ENCODE peak calls at places on chromosome 6, in seven cellular contexts. P is HCT116, R is SK-N-SH, G is HepG2, W is H1, D is K562, M is GM12878. I is an unnamed sample. For H3K9me3, the result is how much of the 10 kb centered on the place peaks cover.

GRCh38 chr6:135146160-135146920 is 34.8 kb upstream of the MYB start:
- DNase-seq in P (no peak), R (no peak), G (no peak), W (no peak), D (peak), M (no peak), I (no peak)

GRCh38 chr6:116531675-116532570 is 13.6 kb downstream of the TRAPPC3L start:
- DNase-seq in P (peak), R (peak), G (peak), W (peak), D (peak), M (no peak), I (peak)

GRCh38 chr6:154458565-154459475 is 51.7 kb downstream of the CNKSR3 start:
- DNase-seq in P (no peak), R (peak), G (no peak), W (no peak), D (no peak), M (no peak), I (no peak)

GRCh38 chr6:83155794-83156193 is 37.3 kb downstream of the PGM3 start:
- DNase-seq in P (no peak), R (no peak), G (no peak), W (no peak), D (no peak), M (no peak), I (no peak)

GRCh38 chr6:62283828-62284411 is 2.1 kb downstream of the KHDRBS2 start:
- DNase-seq in P (peak), R (peak), G (peak), W (no peak), D (peak), M (no peak), I (peak)

GRCh38 chr6:137743493-137743892 is 123.6 kb upstream of the TNFAIP3 start:
- DNase-seq in P (peak), R (no peak), G (no peak), W (no peak), D (no peak), M (no peak), I (no peak)

GRCh38 chr6:100296810-100297544 is 167.7 kb downstream of the SIM1 start:
- DNase-seq in P (peak), R (no peak), G (peak), W (no peak), D (no peak), M (no peak), I (no peak)

GRCh38 chr6:154408906-154409500 is 52.4 kb upstream of the IPCEF1 start:
- DNase-seq in P (no peak), R (no peak), G (no peak), W (no peak), D (no peak), M (no peak), I (no peak)

GRCh38 chr6:10521104-10521808 is at the start of gene GCNT2:
- DNase-seq in P (no peak), R (no peak), G (peak), W (peak), D (peak), M (no peak), I (peak)

GRCh38 chr6:135819665-135820064 is 31.8 kb upstream of the PDE7B start:
- DNase-seq in P (no peak), R (no peak), G (no peak), W (no peak), D (no peak), M (no peak), I (no peak)

GRCh38 chr6:17938885-17939284 is 48.5 kb downstream of the KIF13A start:
- DNase-seq in P (no peak), R (no peak), G (no peak), W (no peak), D (no peak), M (no peak), I (no peak)

GRCh38 chr6:23280445-23280844 is 711.1 kb downstream of the HDGFL1 start:
- DNase-seq in P (no peak), R (no peak), G (no peak), W (no peak), D (no peak), M (no peak), I (no peak)

GRCh38 chr6:163306000-163306399 is 108.5 kb upstream of the QKI start:
- DNase-seq in P (no peak), R (no peak), G (no peak), W (no peak), D (no peak), M (no peak), I (no peak)

GRCh38 chr6:43492673-43493072 is 15.3 kb downstream of the TJAP1 start:
- DNase-seq in P (no peak), R (no peak), G (no peak), W (no peak), D (no peak), M (no peak), I (no peak)

GRCh38 chr6:42960243-42961019 is at the start of gene GNMT:
- DNase-seq in P (no peak), R (peak), G (peak), W (peak), D (no peak), M (no peak), I (no peak)

GRCh38 chr6:136014454-136015421 is 163.2 kb downstream of the PDE7B start:
- DNase-seq in P (no peak), R (no peak), G (no peak), W (no peak), D (no peak), M (no peak), I (no peak)

GRCh38 chr6:123418101-123418500 is 218.6 kb downstream of the TRDN start:
- DNase-seq in P (no peak), R (no peak), G (no peak), W (no peak), D (no peak), M (no peak), I (no peak)

GRCh38 chr6:168371635-168371988 is 52.0 kb upstream of the DACT2 start:
- DNase-seq in P (no peak), R (no peak), G (no peak), W (no peak), D (no peak), M (no peak), I (no peak)
- H3K9me3 ChIP-seq in P (under half), R (under half), G (under half), W (under half), D (under half), M (under half), I (under half)

DNA sequence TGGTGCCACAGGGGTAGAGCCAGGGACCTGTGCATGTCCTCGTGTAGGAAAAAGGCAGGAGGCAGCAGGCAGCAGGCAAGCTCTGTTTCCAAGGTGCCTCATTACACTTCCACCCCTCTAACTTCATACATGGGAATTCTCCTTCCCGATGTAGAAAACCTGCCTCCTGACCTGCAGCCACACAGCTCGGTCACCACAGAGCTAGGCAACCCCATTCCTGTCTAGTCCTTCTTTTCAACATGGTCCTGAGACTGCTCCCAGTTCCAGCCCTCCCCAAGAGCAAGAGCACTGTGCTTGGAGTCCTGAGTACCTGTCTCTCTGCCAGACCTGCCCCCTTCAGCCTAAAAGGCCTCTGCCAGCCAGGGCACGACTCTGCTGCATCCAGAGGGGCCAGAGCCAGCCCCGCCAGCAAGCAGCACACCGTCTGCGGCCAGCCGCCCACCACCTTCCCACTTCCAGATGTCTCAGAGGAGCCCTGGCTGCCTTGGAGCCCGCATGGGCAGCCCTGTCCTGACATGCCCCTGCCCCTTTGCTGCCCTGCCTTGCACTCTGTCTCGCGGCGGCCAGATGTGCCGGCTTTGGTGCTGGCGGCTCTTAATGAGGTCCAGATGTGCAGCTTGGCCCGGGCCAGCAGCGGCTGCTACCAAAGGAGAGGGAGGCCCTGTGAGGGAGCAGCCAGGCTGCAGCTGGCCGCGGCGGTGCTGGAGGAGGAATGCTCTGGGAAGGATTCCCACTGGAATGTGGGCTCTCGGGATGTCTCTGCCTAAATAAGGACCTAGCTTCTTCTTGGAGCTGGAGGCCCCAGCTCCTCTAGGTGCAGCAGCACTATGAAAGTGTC is 72.2 kb downstream of the FGD2 start:
- DNase-seq in P (no peak), R (peak), G (no peak), W (peak), D (no peak), M (no peak), I (no peak)
- TF ChIP-seq YY1 in P (no peak), R (no peak), G (no peak), W (no peak), D (no peak), M (no peak), I (no peak)

GRCh38 chr6:158078320-158078719 is 89.7 kb downstream of the SERAC1 start:
- DNase-seq in P (no peak), R (no peak), G (no peak), W (no peak), D (no peak), M (no peak), I (no peak)

GRCh38 chr6:158085261-158086053 is 82.6 kb downstream of the SERAC1 start:
- DNase-seq in P (no peak), R (no peak), G (no peak), W (no peak), D (no peak), M (no peak), I (no peak)

GRCh38 chr6:158081657-158081935 is 86.5 kb downstream of the SERAC1 start:
- DNase-seq in P (no peak), R (no peak), G (no peak), W (no peak), D (no peak), M (no peak), I (no peak)

GRCh38 chr6:158083687-158084325 is 84.3 kb downstream of the SERAC1 start:
- DNase-seq in P (no peak), R (no peak), G (no peak), W (no peak), D (no peak), M (no peak), I (no peak)

GRCh38 chr6:158080849-158081656 is 87.0 kb downstream of the SERAC1 start:
- DNase-seq in P (no peak), R (peak), G (no peak), W (no peak), D (no peak), M (no peak), I (no peak)
- H3K9me3 ChIP-seq in P (under half), R (under half), G (under half), W (under half), D (under half), M (under half), I (under half)

GRCh38 chr6:145704153-145704781 is 31.1 kb downstream of the EPM2A start:
- DNase-seq in P (no peak), R (peak), G (no peak), W (no peak), D (peak), M (no peak), I (no peak)

GRCh38 chr6:145694083-145694737 is 41.1 kb downstream of the EPM2A start:
- DNase-seq in P (no peak), R (no peak), G (no peak), W (no peak), D (no peak), M (no peak), I (no peak)

GRCh38 chr6:145699462-145699861 is 35.9 kb downstream of the EPM2A start:
- DNase-seq in P (no peak), R (no peak), G (no peak), W (no peak), D (no peak), M (no peak), I (no peak)
- TF ChIP-seq YY1 in P (no peak), R (no peak), G (no peak), W (no peak), D (no peak), M (no peak), I (no peak)

GRCh38 chr6:157244780-157245179 is 78.5 kb downstream of the TMEM242 start:
- DNase-seq in P (no peak), R (no peak), G (no peak), W (no peak), D (no peak), M (no peak), I (no peak)

GRCh38 chr6:157246048-157246630 is 77.2 kb downstream of the TMEM242 start:
- DNase-seq in P (no peak), R (no peak), G (no peak), W (no peak), D (no peak), M (no peak), I (no peak)

GRCh38 chr6:157245486-157245885 is 77.8 kb downstream of the TMEM242 start:
- DNase-seq in P (no peak), R (no peak), G (no peak), W (no peak), D (no peak), M (no peak), I (no peak)

GRCh38 chr6:157242791-157243190 is 80.5 kb downstream of the TMEM242 start:
- DNase-seq in P (no peak), R (no peak), G (no peak), W (no peak), D (no peak), M (no peak), I (no peak)

GRCh38 chr6:157244175-157244574 is 79.1 kb downstream of the TMEM242 start:
- DNase-seq in P (no peak), R (no peak), G (no peak), W (no peak), D (peak), M (no peak), I (no peak)
- H3K9me3 ChIP-seq in P (under half), R (under half), G (under half), W (under half), D (under half), M (under half), I (under half)

DNA sequence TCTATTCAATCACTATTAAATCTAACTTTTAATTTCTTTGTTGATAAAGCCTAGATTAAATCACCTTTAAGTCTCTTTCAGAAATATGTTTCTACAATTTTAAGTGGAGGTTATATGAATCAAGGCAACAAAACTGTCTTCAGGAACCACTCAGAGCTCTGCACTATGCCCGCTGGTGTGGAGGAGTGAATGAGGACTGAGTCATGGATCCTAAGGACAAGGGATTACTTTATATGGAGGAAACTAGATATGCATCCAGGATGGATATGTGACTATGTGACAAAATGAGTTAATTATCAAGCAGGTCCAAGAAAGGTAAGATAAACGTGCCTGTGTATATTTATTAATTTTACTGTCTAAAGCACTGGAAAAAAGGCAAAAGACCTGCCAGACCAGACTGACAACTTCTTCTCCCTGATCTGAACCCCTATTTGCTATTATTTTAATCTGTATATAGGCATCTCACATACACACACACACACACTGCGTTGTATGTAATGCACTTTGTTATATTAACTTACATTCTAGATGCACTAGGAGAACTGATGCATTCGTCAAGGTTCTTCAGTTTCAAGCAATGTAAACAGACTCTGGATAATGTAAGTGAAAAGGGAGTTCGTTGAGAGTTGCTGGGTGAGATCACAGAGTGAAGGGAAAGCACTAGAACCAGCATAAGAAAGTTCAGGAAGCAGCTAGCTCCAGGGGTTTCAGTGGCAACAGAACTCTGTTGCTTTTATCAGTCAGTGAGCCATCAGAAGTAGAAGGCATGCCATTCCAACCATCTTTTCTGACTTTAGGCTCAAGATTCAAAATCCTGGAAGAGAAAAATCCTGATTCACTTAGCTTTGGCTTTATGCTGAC is 26.4 kb upstream of the ADGRG6 start:
- DNase-seq in P (no peak), R (no peak), G (no peak), W (no peak), D (no peak), M (no peak), I (no peak)
- TF ChIP-seq YY1 in P (no peak), R (no peak), G (no peak), W (no peak), D (no peak), M (no peak), I (no peak)

GRCh38 chr6:150236544-150236943 is 93.7 kb downstream of the PPP1R14C start:
- DNase-seq in P (no peak), R (no peak), G (no peak), W (no peak), D (no peak), M (no peak), I (no peak)
- H3K9me3 ChIP-seq in P (under half), R (under half), G (under half), W (under half), D (under half), M (under half), I (under half)

GRCh38 chr6:169229611-169230321 is 23.9 kb downstream of the THBS2 start:
- DNase-seq in P (no peak), R (no peak), G (no peak), W (peak), D (no peak), M (no peak), I (no peak)
- TF ChIP-seq YY1 in P (no peak), R (no peak), G (no peak), W (no peak), D (no peak), M (no peak), I (no peak)

GRCh38 chr6:6177754-6178153 is 142.7 kb downstream of the F13A1 start:
- DNase-seq in P (no peak), R (no peak), G (no peak), W (no peak), D (no peak), M (no peak), I (no peak)
- H3K9me3 ChIP-seq in P (under half), R (under half), G (under half), W (under half), D (under half), M (under half), I (under half)

I was measured in NT2/D1.